ENCODE peak calls at places on chromosome 7, in four cellular contexts. One of them, this sample, is unnamed.
A peak's percentile ranks its signal among the peaks of the same experiment; 100 is the strongest.

GRCh38 chr7:29921404-29922010 is 68.1 kb downstream of the SCRN1 start:
- DNase-seq in MM.1S: peak; percentile 58
- DNase-seq in WERI-Rb-1: peak; percentile 71
- DNase-seq in mucosa of descending colon: no peak
- DNase-seq in this sample: no peak

GRCh38 chr7:80105706-80106408 is 28.8 kb upstream of the GNAI1 start:
- DNase-seq in MM.1S: no peak
- DNase-seq in WERI-Rb-1: no peak
- DNase-seq in mucosa of descending colon: no peak
- DNase-seq in this sample: no peak

GRCh38 chr7:13031481-13031880 is 344.0 kb downstream of the ARL4A start:
- DNase-seq in WERI-Rb-1: no peak
- DNase-seq in MM.1S: no peak
- DNase-seq in mucosa of descending colon: no peak
- DNase-seq in this sample: no peak

GRCh38 chr7:9231683-9232082 is 798.3 kb downstream of the NXPH1 start:
- DNase-seq in mucosa of descending colon: no peak
- DNase-seq in WERI-Rb-1: peak; percentile 54
- DNase-seq in MM.1S: no peak
- DNase-seq in this sample: no peak

GRCh38 chr7:2372724-2373123 is 18.1 kb downstream of the EIF3B start:
- DNase-seq in mucosa of descending colon: no peak
- DNase-seq in WERI-Rb-1: no peak
- DNase-seq in MM.1S: no peak
- DNase-seq in this sample: no peak

GRCh38 chr7:28207486-28208158 is 27.0 kb upstream of the JAZF1 start:
- DNase-seq in MM.1S: peak; percentile 68
- DNase-seq in WERI-Rb-1: no peak
- DNase-seq in mucosa of descending colon: no peak
- DNase-seq in this sample: no peak

GRCh38 chr7:101241015-101241363 is 3.4 kb upstream of the CLDN15 start:
- DNase-seq in mucosa of descending colon: no peak
- DNase-seq in MM.1S: no peak
- DNase-seq in WERI-Rb-1: no peak
- DNase-seq in this sample: no peak

GRCh38 chr7:44867073-44867990 is 18.0 kb downstream of the PURB start:
- DNase-seq in WERI-Rb-1: no peak
- DNase-seq in mucosa of descending colon: no peak
- DNase-seq in MM.1S: no peak
- DNase-seq in this sample: no peak

GRCh38 chr7:22551768-22552513 is 52.0 kb upstream of the STEAP1B start:
- DNase-seq in MM.1S: no peak
- DNase-seq in WERI-Rb-1: no peak
- DNase-seq in mucosa of descending colon: no peak
- DNase-seq in this sample: no peak

GRCh38 chr7:71752171-71752935 is 620.4 kb downstream of the GALNT17 start:
- DNase-seq in mucosa of descending colon: no peak
- DNase-seq in WERI-Rb-1: peak; percentile 72
- DNase-seq in MM.1S: peak; percentile 58
- DNase-seq in this sample: peak; percentile 90

GRCh38 chr7:128697301-128697905 is 25.3 kb downstream of the GARIN1A start:
- DNase-seq in WERI-Rb-1: no peak
- DNase-seq in MM.1S: no peak
- DNase-seq in mucosa of descending colon: peak; percentile 69
- DNase-seq in this sample: peak; percentile 85

GRCh38 chr7:129644634-129645230 is 33.2 kb downstream of the NRF1 start:
- DNase-seq in WERI-Rb-1: no peak
- DNase-seq in MM.1S: peak; percentile 16
- DNase-seq in mucosa of descending colon: no peak
- DNase-seq in this sample: no peak

GRCh38 chr7:100247152-100247757 is 27.5 kb downstream of the PVRIG start:
- DNase-seq in mucosa of descending colon: no peak
- DNase-seq in MM.1S: no peak
- DNase-seq in WERI-Rb-1: peak; percentile 36
- DNase-seq in this sample: peak; percentile 46

GRCh38 chr7:8605227-8605626 is 171.8 kb downstream of the NXPH1 start:
- DNase-seq in mucosa of descending colon: no peak
- DNase-seq in MM.1S: no peak
- DNase-seq in WERI-Rb-1: no peak
- DNase-seq in this sample: no peak

GRCh38 chr7:55441668-55442305 is 76.7 kb downstream of the LANCL2 start:
- DNase-seq in MM.1S: no peak
- DNase-seq in mucosa of descending colon: no peak
- DNase-seq in WERI-Rb-1: no peak
- DNase-seq in this sample: no peak

GRCh38 chr7:86653919-86654659 is 10.4 kb downstream of the GRM3 start:
- DNase-seq in mucosa of descending colon: no peak
- DNase-seq in WERI-Rb-1: no peak
- DNase-seq in MM.1S: no peak
- DNase-seq in this sample: peak; percentile 34

GRCh38 chr7:80499350-80499955 is 12.4 kb downstream of the GNAT3 start:
- DNase-seq in mucosa of descending colon: no peak
- DNase-seq in MM.1S: no peak
- DNase-seq in WERI-Rb-1: no peak
- DNase-seq in this sample: peak; percentile 68

GRCh38 chr7:123054357-123055133 is 59.0 kb upstream of the TAS2R16 start:
- DNase-seq in MM.1S: no peak
- DNase-seq in WERI-Rb-1: peak; percentile 39
- DNase-seq in mucosa of descending colon: no peak
- DNase-seq in this sample: no peak

DNA sequence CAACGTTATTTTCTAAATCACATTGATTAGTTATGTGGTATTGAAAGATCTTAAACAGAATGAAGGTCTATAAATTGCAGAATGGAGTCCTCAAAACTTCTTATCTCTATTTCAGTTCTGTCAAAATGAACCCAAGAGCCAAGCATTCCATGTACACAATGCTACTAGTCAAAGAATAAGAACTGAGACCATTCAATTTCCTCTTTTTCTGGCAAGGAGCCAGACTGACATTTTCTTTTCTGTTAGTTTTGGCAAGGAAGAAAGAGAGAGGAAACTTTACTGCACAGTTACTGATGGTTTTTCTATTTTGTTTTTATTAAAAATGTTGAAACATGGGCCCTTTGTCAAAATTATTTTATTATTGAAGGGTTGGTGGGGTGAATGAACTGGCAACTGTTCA is 181.8 kb upstream of the FERD3L start:
- DNase-seq in WERI-Rb-1: no peak
- DNase-seq in MM.1S: no peak
- DNase-seq in mucosa of descending colon: no peak
- DNase-seq in this sample: no peak
- TF ChIP-seq CTCF in WERI-Rb-1: no peak
- TF ChIP-seq CTCF in MM.1S: no peak
- TF ChIP-seq CTCF in mucosa of descending colon: no peak
- TF ChIP-seq CTCF in this sample: no peak

DNA sequence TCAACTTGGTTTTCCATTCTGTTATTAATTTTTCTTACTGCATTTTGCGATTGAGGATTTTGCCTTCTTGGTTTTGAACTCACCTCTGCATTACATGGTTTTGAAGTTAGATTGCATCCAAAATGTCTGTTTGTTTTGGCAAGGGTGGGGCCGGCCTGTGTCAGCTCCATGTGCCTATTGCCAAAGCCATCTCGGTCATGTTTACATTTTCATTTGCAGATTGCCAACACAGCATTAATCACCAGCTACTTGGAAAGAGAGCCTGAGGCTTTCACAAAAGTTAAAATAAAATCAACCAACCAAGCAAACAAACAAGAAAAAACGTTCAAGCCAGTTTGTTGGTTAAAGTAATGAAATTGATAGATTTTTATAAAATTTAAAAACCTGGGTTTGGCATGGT is 695.8 kb downstream of the TYW1 start:
- DNase-seq in mucosa of descending colon: no peak
- DNase-seq in MM.1S: no peak
- DNase-seq in WERI-Rb-1: no peak
- DNase-seq in this sample: no peak
- H3K9me3 ChIP-seq in mucosa of descending colon: peaks cover 27% of the 10 kb centered on the region
- H3K9me3 ChIP-seq in MM.1S: no peaks in the 10 kb centered on the region
- H3K9me3 ChIP-seq in WERI-Rb-1: no peaks in the 10 kb centered on the region
- H3K9me3 ChIP-seq in this sample: peaks cover 20% of the 10 kb centered on the region

GRCh38 chr7:150854066-150855000 is 2.0 kb downstream of the AOC1 start:
- DNase-seq in WERI-Rb-1: no peak
- DNase-seq in mucosa of descending colon: no peak
- DNase-seq in MM.1S: no peak
- DNase-seq in this sample: no peak
- TF ChIP-seq CTCF in WERI-Rb-1: no peak
- TF ChIP-seq CTCF in mucosa of descending colon: no peak
- TF ChIP-seq CTCF in MM.1S: no peak
- TF ChIP-seq CTCF in this sample: no peak

GRCh38 chr7:158249692-158250091 is 337.9 kb downstream of the PTPRN2 start:
- DNase-seq in MM.1S: no peak
- DNase-seq in mucosa of descending colon: no peak
- DNase-seq in WERI-Rb-1: no peak
- DNase-seq in this sample: no peak

GRCh38 chr7:158251061-158251965 is 336.3 kb downstream of the PTPRN2 start:
- DNase-seq in MM.1S: no peak
- DNase-seq in WERI-Rb-1: no peak
- DNase-seq in mucosa of descending colon: no peak
- DNase-seq in this sample: peak; percentile 20

GRCh38 chr7:158252837-158253669 is 334.6 kb downstream of the PTPRN2 start:
- DNase-seq in mucosa of descending colon: no peak
- DNase-seq in WERI-Rb-1: no peak
- DNase-seq in MM.1S: no peak
- DNase-seq in this sample: no peak

GRCh38 chr7:158255156-158255555 is 332.5 kb downstream of the PTPRN2 start:
- DNase-seq in MM.1S: no peak
- DNase-seq in mucosa of descending colon: no peak
- DNase-seq in WERI-Rb-1: no peak
- DNase-seq in this sample: no peak

DNA sequence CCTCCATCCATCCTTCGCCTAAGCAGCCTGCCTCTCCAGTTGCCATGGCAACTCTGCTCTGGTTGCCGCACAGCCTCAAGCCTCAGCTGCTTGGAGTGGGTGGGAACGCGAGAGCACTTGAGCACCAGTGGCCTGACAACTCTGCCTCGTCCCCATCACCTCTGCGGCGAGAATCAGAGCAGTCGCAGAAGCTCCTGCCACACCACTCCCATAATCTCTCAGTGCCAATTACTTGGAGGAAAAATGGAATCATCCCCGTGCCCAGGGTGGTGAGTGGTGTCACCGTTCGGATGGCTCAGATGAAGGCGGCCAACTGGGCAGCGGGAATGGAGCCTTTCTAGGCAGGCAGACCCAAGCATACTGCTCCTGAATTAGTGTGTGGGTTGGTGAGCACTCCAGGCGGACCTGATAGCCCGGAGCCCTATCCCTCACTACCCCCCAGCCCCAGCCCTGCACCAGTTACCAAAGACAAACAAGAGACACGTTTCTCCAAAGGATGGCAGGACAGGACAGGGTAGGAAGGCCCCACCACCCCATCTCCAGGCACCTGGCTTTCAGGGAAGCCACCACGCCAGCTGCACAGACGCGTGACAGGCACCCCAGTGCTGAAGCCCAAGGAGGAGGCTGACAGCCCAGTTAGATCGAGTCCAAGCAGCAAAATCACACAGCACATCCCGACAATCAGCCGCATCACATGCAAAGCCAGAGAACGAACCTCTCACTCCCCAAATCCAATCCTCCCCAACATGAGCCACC is 335.4 kb downstream of the PTPRN2 start:
- DNase-seq in MM.1S: no peak
- DNase-seq in WERI-Rb-1: no peak
- DNase-seq in mucosa of descending colon: no peak
- DNase-seq in this sample: no peak
- H3K9me3 ChIP-seq in MM.1S: no peaks in the 10 kb centered on the region
- H3K9me3 ChIP-seq in WERI-Rb-1: no peaks in the 10 kb centered on the region
- H3K9me3 ChIP-seq in mucosa of descending colon: no peaks in the 10 kb centered on the region
- H3K9me3 ChIP-seq in this sample: peaks cover 14% of the 10 kb centered on the region

This sample was measured in left lung.